ENCODE peak calls at places on chromosome 22, in eight cellular contexts. One of them, this sample, is unnamed.

GRCh38 chr22:31451709-31452571 is 37.7 kb downstream of the EIF4ENIF1 start:
- DNase-seq in left ventricle myocardium inferior: no peak
- DNase-seq in RWPE1: peak
- DNase-seq in CD4-positive, alpha-beta T cell: no peak
- DNase-seq in choroid plexus epithelial cell: peak
- DNase-seq in omental fat pad: no peak
- DNase-seq in astrocyte of the spinal cord: peak
- DNase-seq in nephron progenitor cell: no peak
- DNase-seq in this sample: peak

GRCh38 chr22:24514241-24515024 is 19.3 kb downstream of the UPB1 start:
- DNase-seq in left ventricle myocardium inferior: no peak
- DNase-seq in RWPE1: no peak
- DNase-seq in CD4-positive, alpha-beta T cell: no peak
- DNase-seq in choroid plexus epithelial cell: no peak
- DNase-seq in omental fat pad: no peak
- DNase-seq in astrocyte of the spinal cord: no peak
- DNase-seq in nephron progenitor cell: no peak
- DNase-seq in this sample: peak

GRCh38 chr22:38923463-38924196 is 33.8 kb upstream of the APOBEC3A start:
- DNase-seq in left ventricle myocardium inferior: peak
- DNase-seq in RWPE1: peak
- DNase-seq in CD4-positive, alpha-beta T cell: no peak
- DNase-seq in choroid plexus epithelial cell: peak
- DNase-seq in omental fat pad: no peak
- DNase-seq in astrocyte of the spinal cord: peak
- DNase-seq in nephron progenitor cell: no peak
- DNase-seq in this sample: no peak

GRCh38 chr22:16975155-16975885 is 32.7 kb downstream of the GAB4 start:
- DNase-seq in left ventricle myocardium inferior: no peak
- DNase-seq in RWPE1: no peak
- DNase-seq in CD4-positive, alpha-beta T cell: no peak
- DNase-seq in choroid plexus epithelial cell: no peak
- DNase-seq in omental fat pad: no peak
- DNase-seq in astrocyte of the spinal cord: no peak
- DNase-seq in nephron progenitor cell: no peak
- DNase-seq in this sample: no peak

GRCh38 chr22:33680632-33681031 is 239.6 kb downstream of the LARGE1 start:
- DNase-seq in left ventricle myocardium inferior: no peak
- DNase-seq in RWPE1: no peak
- DNase-seq in CD4-positive, alpha-beta T cell: no peak
- DNase-seq in choroid plexus epithelial cell: no peak
- DNase-seq in omental fat pad: no peak
- DNase-seq in astrocyte of the spinal cord: no peak
- DNase-seq in nephron progenitor cell: no peak
- DNase-seq in this sample: no peak

GRCh38 chr22:25777870-25778269 is 35.9 kb downstream of the MYO18B start:
- DNase-seq in left ventricle myocardium inferior: no peak
- DNase-seq in RWPE1: peak
- DNase-seq in CD4-positive, alpha-beta T cell: no peak
- DNase-seq in choroid plexus epithelial cell: peak
- DNase-seq in omental fat pad: no peak
- DNase-seq in astrocyte of the spinal cord: peak
- DNase-seq in nephron progenitor cell: no peak
- DNase-seq in this sample: peak

GRCh38 chr22:38865201-38866023 is 6.6 kb downstream of the CBX6 start:
- DNase-seq in left ventricle myocardium inferior: no peak
- DNase-seq in RWPE1: no peak
- DNase-seq in CD4-positive, alpha-beta T cell: no peak
- DNase-seq in choroid plexus epithelial cell: no peak
- DNase-seq in omental fat pad: peak
- DNase-seq in astrocyte of the spinal cord: no peak
- DNase-seq in nephron progenitor cell: no peak
- DNase-seq in this sample: no peak

GRCh38 chr22:30017824-30018223 is 62.4 kb upstream of the HORMAD2 start:
- DNase-seq in left ventricle myocardium inferior: no peak
- DNase-seq in RWPE1: no peak
- DNase-seq in CD4-positive, alpha-beta T cell: no peak
- DNase-seq in choroid plexus epithelial cell: no peak
- DNase-seq in omental fat pad: no peak
- DNase-seq in astrocyte of the spinal cord: no peak
- DNase-seq in nephron progenitor cell: no peak
- DNase-seq in this sample: no peak

GRCh38 chr22:19997561-19998231 is 18.9 kb downstream of the ARVCF start:
- DNase-seq in left ventricle myocardium inferior: no peak
- DNase-seq in RWPE1: no peak
- DNase-seq in CD4-positive, alpha-beta T cell: no peak
- DNase-seq in choroid plexus epithelial cell: no peak
- DNase-seq in omental fat pad: no peak
- DNase-seq in astrocyte of the spinal cord: no peak
- DNase-seq in nephron progenitor cell: no peak
- DNase-seq in this sample: no peak

GRCh38 chr22:37804502-37804885 is 3.2 kb upstream of the GCAT start:
- DNase-seq in left ventricle myocardium inferior: no peak
- DNase-seq in RWPE1: no peak
- DNase-seq in CD4-positive, alpha-beta T cell: no peak
- DNase-seq in choroid plexus epithelial cell: no peak
- DNase-seq in omental fat pad: no peak
- DNase-seq in astrocyte of the spinal cord: no peak
- DNase-seq in nephron progenitor cell: no peak
- DNase-seq in this sample: no peak

GRCh38 chr22:45444168-45444567 is 30.7 kb downstream of the RIBC2 start:
- DNase-seq in left ventricle myocardium inferior: no peak
- DNase-seq in RWPE1: no peak
- DNase-seq in CD4-positive, alpha-beta T cell: no peak
- DNase-seq in choroid plexus epithelial cell: no peak
- DNase-seq in omental fat pad: no peak
- DNase-seq in astrocyte of the spinal cord: no peak
- DNase-seq in nephron progenitor cell: no peak
- DNase-seq in this sample: no peak

GRCh38 chr22:45442120-45442519 is 28.6 kb downstream of the RIBC2 start:
- DNase-seq in left ventricle myocardium inferior: no peak
- DNase-seq in RWPE1: no peak
- DNase-seq in CD4-positive, alpha-beta T cell: no peak
- DNase-seq in choroid plexus epithelial cell: no peak
- DNase-seq in omental fat pad: no peak
- DNase-seq in astrocyte of the spinal cord: no peak
- DNase-seq in nephron progenitor cell: no peak
- DNase-seq in this sample: no peak

GRCh38 chr22:45438364-45438763 is 24.9 kb downstream of the RIBC2 start:
- DNase-seq in left ventricle myocardium inferior: no peak
- DNase-seq in RWPE1: no peak
- DNase-seq in CD4-positive, alpha-beta T cell: no peak
- DNase-seq in choroid plexus epithelial cell: no peak
- DNase-seq in omental fat pad: no peak
- DNase-seq in astrocyte of the spinal cord: no peak
- DNase-seq in nephron progenitor cell: no peak
- DNase-seq in this sample: no peak

GRCh38 chr22:45445031-45445710 is 31.7 kb downstream of the RIBC2 start:
- DNase-seq in left ventricle myocardium inferior: no peak
- DNase-seq in RWPE1: no peak
- DNase-seq in CD4-positive, alpha-beta T cell: no peak
- DNase-seq in choroid plexus epithelial cell: no peak
- DNase-seq in omental fat pad: no peak
- DNase-seq in astrocyte of the spinal cord: no peak
- DNase-seq in nephron progenitor cell: no peak
- DNase-seq in this sample: no peak

GRCh38 chr22:45441158-45441557 is 27.7 kb downstream of the RIBC2 start:
- DNase-seq in left ventricle myocardium inferior: peak
- DNase-seq in RWPE1: peak
- DNase-seq in CD4-positive, alpha-beta T cell: peak
- DNase-seq in choroid plexus epithelial cell: peak
- DNase-seq in omental fat pad: no peak
- DNase-seq in astrocyte of the spinal cord: peak
- DNase-seq in nephron progenitor cell: peak
- DNase-seq in this sample: peak
- TF ChIP-seq CTCF in left ventricle myocardium inferior: peak
- TF ChIP-seq CTCF in RWPE1: peak
- TF ChIP-seq CTCF in CD4-positive, alpha-beta T cell: peak
- TF ChIP-seq CTCF in choroid plexus epithelial cell: peak
- TF ChIP-seq CTCF in omental fat pad: no peak
- TF ChIP-seq CTCF in astrocyte of the spinal cord: peak
- TF ChIP-seq CTCF in nephron progenitor cell: peak
- TF ChIP-seq CTCF in this sample: peak

GRCh38 chr22:44362249-44363040 is 49.7 kb upstream of the SHISAL1 start:
- DNase-seq in left ventricle myocardium inferior: no peak
- DNase-seq in RWPE1: no peak
- DNase-seq in CD4-positive, alpha-beta T cell: no peak
- DNase-seq in choroid plexus epithelial cell: no peak
- DNase-seq in omental fat pad: no peak
- DNase-seq in astrocyte of the spinal cord: no peak
- DNase-seq in nephron progenitor cell: no peak
- DNase-seq in this sample: no peak

GRCh38 chr22:44361391-44362126 is 48.8 kb upstream of the SHISAL1 start:
- DNase-seq in left ventricle myocardium inferior: no peak
- DNase-seq in RWPE1: peak
- DNase-seq in CD4-positive, alpha-beta T cell: no peak
- DNase-seq in choroid plexus epithelial cell: no peak
- DNase-seq in omental fat pad: no peak
- DNase-seq in astrocyte of the spinal cord: no peak
- DNase-seq in nephron progenitor cell: no peak
- DNase-seq in this sample: no peak

GRCh38 chr22:44360306-44360685 is 47.5 kb upstream of the SHISAL1 start:
- DNase-seq in left ventricle myocardium inferior: no peak
- DNase-seq in RWPE1: no peak
- DNase-seq in CD4-positive, alpha-beta T cell: no peak
- DNase-seq in choroid plexus epithelial cell: no peak
- DNase-seq in omental fat pad: no peak
- DNase-seq in astrocyte of the spinal cord: no peak
- DNase-seq in nephron progenitor cell: no peak
- DNase-seq in this sample: no peak

GRCh38 chr22:44359496-44360110 is 46.9 kb upstream of the SHISAL1 start:
- DNase-seq in left ventricle myocardium inferior: no peak
- DNase-seq in RWPE1: no peak
- DNase-seq in CD4-positive, alpha-beta T cell: no peak
- DNase-seq in choroid plexus epithelial cell: no peak
- DNase-seq in omental fat pad: no peak
- DNase-seq in astrocyte of the spinal cord: no peak
- DNase-seq in nephron progenitor cell: no peak
- DNase-seq in this sample: no peak

DNA sequence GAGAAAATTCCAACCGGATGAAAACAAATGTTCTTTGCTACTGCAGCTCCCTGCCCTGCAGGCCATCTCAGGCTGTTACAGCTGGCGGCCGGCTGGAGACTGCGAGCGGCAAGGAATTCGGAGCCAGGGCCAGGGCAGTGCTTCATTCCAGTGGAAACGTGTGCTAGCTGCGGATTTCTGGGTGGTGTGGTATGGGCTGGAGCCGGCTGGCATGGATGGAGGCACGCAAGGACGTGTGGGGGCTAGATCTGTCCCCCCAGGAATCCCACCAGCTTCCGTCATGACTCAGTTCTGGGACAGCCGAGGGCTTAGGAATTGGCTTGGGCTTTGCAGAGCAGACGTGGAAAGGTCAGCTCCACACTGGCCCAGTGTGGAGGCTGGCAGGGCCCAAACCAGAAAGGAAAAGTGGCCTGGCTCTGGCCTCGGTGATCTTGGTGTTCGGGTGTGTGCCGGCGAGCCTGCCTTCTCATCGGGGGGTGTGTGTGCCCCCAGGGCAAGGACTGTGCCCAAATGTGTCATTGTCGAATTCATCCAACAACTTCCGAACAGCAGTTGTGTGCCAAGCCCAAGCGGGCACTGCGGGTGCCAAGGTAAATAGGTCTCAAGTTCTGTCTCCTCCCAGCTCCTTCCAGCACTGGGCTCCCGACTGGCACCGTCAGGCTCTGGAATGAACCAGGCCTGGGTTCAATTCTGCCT is 48.1 kb upstream of the SHISAL1 start:
- DNase-seq in left ventricle myocardium inferior: peak
- DNase-seq in RWPE1: peak
- DNase-seq in CD4-positive, alpha-beta T cell: no peak
- DNase-seq in choroid plexus epithelial cell: peak
- DNase-seq in omental fat pad: no peak
- DNase-seq in astrocyte of the spinal cord: peak
- DNase-seq in nephron progenitor cell: no peak
- DNase-seq in this sample: no peak
- TF ChIP-seq CTCF in left ventricle myocardium inferior: peak
- TF ChIP-seq CTCF in RWPE1: peak
- TF ChIP-seq CTCF in CD4-positive, alpha-beta T cell: no peak
- TF ChIP-seq CTCF in choroid plexus epithelial cell: peak
- TF ChIP-seq CTCF in omental fat pad: no peak
- TF ChIP-seq CTCF in astrocyte of the spinal cord: peak
- TF ChIP-seq CTCF in nephron progenitor cell: no peak
- TF ChIP-seq CTCF in this sample: no peak

GRCh38 chr22:43320943-43321900 is 21.9 kb downstream of the SCUBE1 start:
- DNase-seq in left ventricle myocardium inferior: no peak
- DNase-seq in RWPE1: no peak
- DNase-seq in CD4-positive, alpha-beta T cell: no peak
- DNase-seq in choroid plexus epithelial cell: no peak
- DNase-seq in omental fat pad: no peak
- DNase-seq in astrocyte of the spinal cord: no peak
- DNase-seq in nephron progenitor cell: no peak
- DNase-seq in this sample: no peak

GRCh38 chr22:43329061-43329460 is 14.1 kb downstream of the SCUBE1 start:
- DNase-seq in left ventricle myocardium inferior: no peak
- DNase-seq in RWPE1: no peak
- DNase-seq in CD4-positive, alpha-beta T cell: no peak
- DNase-seq in choroid plexus epithelial cell: no peak
- DNase-seq in omental fat pad: no peak
- DNase-seq in astrocyte of the spinal cord: no peak
- DNase-seq in nephron progenitor cell: no peak
- DNase-seq in this sample: no peak

GRCh38 chr22:43326342-43326825 is 16.8 kb downstream of the SCUBE1 start:
- DNase-seq in left ventricle myocardium inferior: no peak
- DNase-seq in RWPE1: no peak
- DNase-seq in CD4-positive, alpha-beta T cell: no peak
- DNase-seq in choroid plexus epithelial cell: no peak
- DNase-seq in omental fat pad: no peak
- DNase-seq in astrocyte of the spinal cord: no peak
- DNase-seq in nephron progenitor cell: peak
- DNase-seq in this sample: no peak

GRCh38 chr22:43327039-43327438 is 16.1 kb downstream of the SCUBE1 start:
- DNase-seq in left ventricle myocardium inferior: no peak
- DNase-seq in RWPE1: no peak
- DNase-seq in CD4-positive, alpha-beta T cell: no peak
- DNase-seq in choroid plexus epithelial cell: no peak
- DNase-seq in omental fat pad: no peak
- DNase-seq in astrocyte of the spinal cord: no peak
- DNase-seq in nephron progenitor cell: no peak
- DNase-seq in this sample: no peak

GRCh38 chr22:43325176-43325575 is 18.0 kb downstream of the SCUBE1 start:
- DNase-seq in left ventricle myocardium inferior: no peak
- DNase-seq in RWPE1: no peak
- DNase-seq in CD4-positive, alpha-beta T cell: no peak
- DNase-seq in choroid plexus epithelial cell: no peak
- DNase-seq in omental fat pad: no peak
- DNase-seq in astrocyte of the spinal cord: no peak
- DNase-seq in nephron progenitor cell: no peak
- DNase-seq in this sample: no peak
- TF ChIP-seq CTCF in left ventricle myocardium inferior: no peak
- TF ChIP-seq CTCF in RWPE1: no peak
- TF ChIP-seq CTCF in CD4-positive, alpha-beta T cell: no peak
- TF ChIP-seq CTCF in choroid plexus epithelial cell: no peak
- TF ChIP-seq CTCF in omental fat pad: no peak
- TF ChIP-seq CTCF in astrocyte of the spinal cord: no peak
- TF ChIP-seq CTCF in nephron progenitor cell: no peak
- TF ChIP-seq CTCF in this sample: no peak

DNA sequence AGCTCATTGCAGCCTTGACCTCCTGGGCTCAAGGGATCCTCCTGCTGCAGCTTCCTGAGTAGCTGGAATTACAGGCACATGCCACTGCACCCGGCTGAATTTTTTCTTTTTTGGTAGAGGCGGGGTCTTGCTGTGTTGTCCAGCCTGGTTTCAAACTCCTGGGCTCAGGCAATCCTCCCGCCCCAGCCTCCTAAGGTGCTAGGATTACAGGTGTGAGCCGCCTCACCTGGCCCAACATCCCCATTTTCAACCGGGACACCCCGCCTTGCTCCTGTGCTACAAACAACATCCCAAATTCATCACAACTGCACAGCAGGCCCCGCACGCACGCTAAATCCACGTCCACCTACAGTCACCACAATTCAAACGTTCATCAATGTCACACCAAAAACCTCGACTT is 61.0 kb downstream of the ARFGAP3 start:
- DNase-seq in left ventricle myocardium inferior: no peak
- DNase-seq in RWPE1: no peak
- DNase-seq in CD4-positive, alpha-beta T cell: no peak
- DNase-seq in choroid plexus epithelial cell: no peak
- DNase-seq in omental fat pad: no peak
- DNase-seq in astrocyte of the spinal cord: no peak
- DNase-seq in nephron progenitor cell: no peak
- DNase-seq in this sample: no peak
- TF ChIP-seq CTCF in left ventricle myocardium inferior: no peak
- TF ChIP-seq CTCF in RWPE1: no peak
- TF ChIP-seq CTCF in CD4-positive, alpha-beta T cell: no peak
- TF ChIP-seq CTCF in choroid plexus epithelial cell: no peak
- TF ChIP-seq CTCF in omental fat pad: no peak
- TF ChIP-seq CTCF in astrocyte of the spinal cord: no peak
- TF ChIP-seq CTCF in nephron progenitor cell: no peak
- TF ChIP-seq CTCF in this sample: no peak